ENCODE peak calls at places on chromosomes 5 and 9, in seven cellular contexts. V, H, J, U, A, K and X are unnamed samples.

GRCh38 chr5:124773291-124774001 is 27.0 kb upstream of the ZNF608 start:
- DNase-seq in V (no peak), H (no peak), J (no peak), U (no peak), A (no peak), K (no peak), X (no peak)

GRCh38 chr9:104987743-104988142 is 59.8 kb upstream of the ABCA1 start:
- DNase-seq in V (no peak), H (no peak), J (no peak), U (no peak), A (no peak), K (peak; percentile 32), X (no peak)

GRCh38 chr5:59959330-59959729 is 65.8 kb upstream of the PDE4D start:
- DNase-seq in V (no peak), H (no peak), J (no peak), U (no peak), A (no peak), K (no peak), X (no peak)

GRCh38 chr5:157265714-157266285 is at the start of gene CYFIP2:
- DNase-seq in V (no peak), H (peak; percentile 58), J (peak; percentile 57), U (no peak), A (peak; percentile 71), K (peak; percentile 19), X (no peak)

GRCh38 chr5:68255305-68256130 is 40.0 kb downstream of the PIK3R1 start:
- DNase-seq in V (no peak), H (no peak), J (no peak), U (no peak), A (no peak), K (no peak), X (no peak)

GRCh38 chr5:1544294-1545010 is 20.7 kb upstream of the LPCAT1 start:
- DNase-seq in V (no peak), H (no peak), J (no peak), U (no peak), A (no peak), K (no peak), X (no peak)

GRCh38 chr5:166166071-166166470 is 2125.4 kb upstream of the WWC1 start:
- DNase-seq in V (no peak), H (no peak), J (no peak), U (no peak), A (no peak), K (no peak), X (no peak)

GRCh38 chr5:114477816-114478330 is 116.0 kb downstream of the KCNN2 start:
- DNase-seq in V (no peak), H (no peak), J (peak; percentile 37), U (no peak), A (peak; percentile 1), K (no peak), X (no peak)

GRCh38 chr9:137694962-137695875 is 76.4 kb downstream of the EHMT1 start:
- DNase-seq in V (no peak), H (peak; percentile 23), J (peak; percentile 50), U (peak; percentile 49), A (peak; percentile 72), K (peak; percentile 52), X (peak; percentile 24)

GRCh38 chr5:28770307-28770706 is 1731.9 kb upstream of the CDH9 start:
- DNase-seq in V (no peak), H (no peak), J (no peak), U (no peak), A (no peak), K (no peak), X (no peak)

DNA sequence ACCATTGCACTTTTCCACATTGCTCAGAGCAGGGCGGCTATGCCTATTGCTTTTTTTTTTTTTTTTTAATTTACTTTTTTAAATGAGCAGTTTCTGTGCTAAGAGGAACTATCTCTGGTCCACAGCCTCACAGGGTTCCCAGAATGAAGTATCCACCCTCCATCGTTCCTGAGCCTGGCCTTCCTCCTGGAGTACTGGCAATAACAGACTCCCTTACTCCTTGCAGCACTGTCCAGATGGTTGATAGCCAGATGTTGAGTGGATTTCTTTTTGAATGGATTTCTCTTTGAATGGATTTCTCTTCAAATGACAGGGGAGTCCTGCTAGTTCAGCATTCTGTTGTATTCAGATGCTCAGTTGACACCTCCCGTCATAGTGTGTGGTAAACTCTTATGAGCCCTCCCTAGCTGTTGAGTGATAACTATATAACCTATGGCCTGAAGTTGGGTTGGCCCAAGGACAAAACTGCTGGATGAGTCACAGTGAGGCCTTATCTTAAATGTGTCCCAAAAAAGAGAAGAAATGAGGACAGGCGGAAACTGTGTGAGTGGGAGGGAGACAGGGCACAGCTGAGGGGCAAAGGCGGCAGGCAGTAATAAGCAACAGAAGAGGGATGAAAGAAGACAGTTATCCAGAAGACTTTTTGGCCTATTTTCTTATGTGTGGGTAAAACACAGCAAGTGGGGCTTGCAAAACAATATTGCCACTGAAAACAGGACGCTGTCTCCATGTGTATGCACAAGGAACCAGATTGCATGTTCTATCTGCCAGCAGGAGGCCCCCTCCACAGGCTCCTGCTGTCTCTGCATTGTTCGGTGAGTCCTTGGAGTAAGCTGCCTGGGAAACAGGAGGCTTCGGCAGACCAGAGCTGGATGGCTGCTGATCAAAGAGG is 209.5 kb upstream of the S1PR3 start:
- DNase-seq in V (no peak), H (peak; percentile 93), J (no peak), U (peak; percentile 88), A (peak; percentile 77), K (peak; percentile 96), X (peak; percentile 92)
- H3K4me3 ChIP-seq in V (no peak overlapping the region), H (no peak overlapping the region), J (no peak overlapping the region), U (no peak overlapping the region), A (no peak overlapping the region), K (no peak overlapping the region), X (no peak overlapping the region)

GRCh38 chr9:71442937-71443336 is 321.5 kb upstream of the TRPM3 start:
- DNase-seq in V (no peak), H (no peak), J (no peak), U (no peak), A (no peak), K (no peak), X (no peak)

GRCh38 chr9:71446081-71446480 is 322.2 kb downstream of the CEMIP2 start:
- DNase-seq in V (no peak), H (no peak), J (no peak), U (no peak), A (no peak), K (no peak), X (no peak)

DNA sequence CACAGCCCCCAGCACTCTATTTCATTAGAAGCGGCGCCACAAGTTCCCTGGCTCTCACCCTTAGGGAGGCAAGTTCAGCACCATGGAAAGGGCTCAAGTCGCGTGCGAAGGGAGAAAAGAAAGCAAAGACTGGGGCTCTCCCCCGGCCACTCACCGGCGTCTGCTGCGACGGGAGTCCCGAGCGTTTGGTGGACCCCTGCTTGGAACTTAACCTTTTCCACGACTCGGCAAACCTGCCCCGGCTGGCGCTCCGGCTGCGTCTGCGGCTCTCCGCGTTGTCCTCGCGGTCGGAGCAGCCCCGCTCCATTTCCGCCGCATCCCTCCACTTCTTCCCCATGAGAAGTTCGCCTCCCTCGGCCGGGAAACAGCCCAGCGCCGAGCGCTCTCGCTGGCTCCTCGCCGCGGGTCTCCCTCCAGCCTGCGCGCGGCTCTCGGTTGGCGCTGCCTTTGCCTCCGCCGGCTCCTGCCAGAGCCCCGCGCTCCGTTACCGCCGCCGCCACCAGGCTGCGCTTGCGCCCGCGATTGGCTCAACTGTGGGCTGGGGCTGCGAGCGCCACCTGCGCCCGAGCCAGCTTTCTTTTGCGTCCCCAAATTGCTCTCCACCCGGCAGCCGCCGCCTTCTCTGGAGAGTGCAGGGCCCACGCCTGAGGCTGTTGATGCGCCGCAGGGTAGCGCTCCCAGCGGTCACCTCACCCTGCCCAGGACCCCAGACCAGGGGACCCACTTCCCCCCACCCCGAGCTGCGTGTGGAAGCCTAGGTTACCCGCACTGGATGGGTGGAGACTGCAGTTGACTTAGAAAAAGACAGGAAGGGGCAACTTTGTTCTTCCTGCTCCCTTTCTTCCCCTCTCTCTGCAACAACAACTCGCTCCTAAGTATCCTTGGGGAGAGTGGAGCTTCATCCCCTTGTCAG is 321.6 kb downstream of the CEMIP2 start:
- DNase-seq in V (peak; percentile 6), H (peak; percentile 83), J (peak; percentile 49), U (peak; percentile 47), A (peak; percentile 60), K (peak; percentile 72), X (peak; percentile 48)
- TF ChIP-seq CTCF in V (peak; percentile 24), H (peak; percentile 45), J (no peak), U (no peak), A (peak; percentile 22), K (peak; percentile 9), X (peak; percentile 11)

GRCh38 chr9:98095401-98095800 is 23.6 kb downstream of the TRIM14 start:
- DNase-seq in V (no peak), H (no peak), J (no peak), U (no peak), A (no peak), K (no peak), X (no peak)

GRCh38 chr9:98092633-98092971 is 26.4 kb downstream of the TRIM14 start:
- DNase-seq in V (no peak), H (no peak), J (no peak), U (no peak), A (no peak), K (no peak), X (no peak)

GRCh38 chr9:98094851-98095250 is 24.2 kb downstream of the TRIM14 start:
- DNase-seq in V (no peak), H (no peak), J (no peak), U (no peak), A (no peak), K (no peak), X (no peak)

GRCh38 chr9:98094316-98094715 is 24.7 kb downstream of the TRIM14 start:
- DNase-seq in V (no peak), H (no peak), J (no peak), U (no peak), A (no peak), K (no peak), X (no peak)

GRCh38 chr9:98091735-98092632 is 27.0 kb downstream of the TRIM14 start:
- DNase-seq in V (no peak), H (no peak), J (no peak), U (peak; percentile 45), A (no peak), K (peak; percentile 72), X (peak; percentile 41)
- H3K4me3 ChIP-seq in V (no peak overlapping the region), H (no peak overlapping the region), J (no peak overlapping the region), U (no peak overlapping the region), A (no peak overlapping the region), K (no peak overlapping the region), X (no peak overlapping the region)

GRCh38 chr5:36078430-36078829 is 11.7 kb upstream of the UGT3A2 start:
- DNase-seq in V (no peak), H (no peak), J (no peak), U (no peak), A (no peak), K (no peak), X (no peak)

GRCh38 chr5:36079200-36079761 is 12.6 kb upstream of the UGT3A2 start:
- DNase-seq in V (no peak), H (peak; percentile 86), J (peak; percentile 27), U (peak; percentile 51), A (peak; percentile 62), K (peak; percentile 69), X (peak; percentile 44)

GRCh38 chr5:36068751-36069281 is 2.1 kb upstream of the UGT3A2 start:
- DNase-seq in V (no peak), H (peak; percentile 91), J (no peak), U (no peak), A (no peak), K (no peak), X (no peak)

GRCh38 chr5:36070687-36071571 is 4.2 kb upstream of the UGT3A2 start:
- DNase-seq in V (no peak), H (no peak), J (peak; percentile 19), U (no peak), A (no peak), K (no peak), X (no peak)

GRCh38 chr5:36073595-36074216 is 7.0 kb upstream of the UGT3A2 start:
- DNase-seq in V (no peak), H (peak; percentile 87), J (no peak), U (no peak), A (no peak), K (peak; percentile 14), X (no peak)
- TF ChIP-seq CTCF in V (peak; percentile 4), H (peak; percentile 71), J (no peak), U (peak; percentile 3), A (no peak), K (peak; percentile 24), X (peak; percentile 37)